ENCODE peak calls at places on chromosomes 2 and 18, in six cellular contexts. Q is erythroblast; Y is activated CD4-positive, alpha-beta T cell treated with anti-CD3 and anti-CD28 coated beads, Interleukin-2, amount 10 ng/mL, durations not matched to agents 7 days and 5 days; Z is iPS DF 6.9; T is adipocyte; I is iPS-NIHi11. C is an unnamed sample.

GRCh38 chr18:43049021-43049420 is 66.5 kb downstream of the RIT2 start:
- DNase-seq in Q (no peak), Y (no peak), Z (no peak), T (peak), I (no peak), C (no peak)

GRCh38 chr2:85277416-85278158 is 50.2 kb downstream of the TGOLN2 start:
- DNase-seq in Q (no peak), Y (no peak), Z (no peak), T (peak), I (no peak), C (no peak)

GRCh38 chr2:120765911-120766757 is 30.5 kb downstream of the GLI2 start:
- DNase-seq in Q (no peak), Y (no peak), Z (no peak), T (peak), I (no peak), C (no peak)

GRCh38 chr18:75204978-75205759 is 3.8 kb downstream of the PTGR3 start:
- DNase-seq in Q (peak), Y (no peak), Z (no peak), T (peak), I (no peak), C (no peak)

GRCh38 chr2:37982147-37982582 is 57.1 kb downstream of the RMDN2 start:
- DNase-seq in Q (peak), Y (peak), Z (peak), T (peak), I (peak), C (peak)

GRCh38 chr2:24048662-24049484 is 668 bp upstream of the FKBP1B start:
- DNase-seq in Q (peak), Y (no peak), Z (no peak), T (no peak), I (no peak), C (no peak)

GRCh38 chr2:84846732-84847131 is 34.2 kb downstream of the TRABD2A start:
- DNase-seq in Q (no peak), Y (no peak), Z (no peak), T (peak), I (no peak), C (no peak)

GRCh38 chr2:217987391-217987790 is 15.4 kb downstream of the TNS1 start:
- DNase-seq in Q (no peak), Y (no peak), Z (no peak), T (no peak), I (no peak), C (no peak)

GRCh38 chr18:9539283-9539682 is 64.0 kb downstream of the RALBP1 start:
- DNase-seq in Q (no peak), Y (no peak), Z (no peak), T (peak), I (no peak), C (no peak)

GRCh38 chr2:104859310-104860130 is 5.6 kb downstream of the POU3F3 start:
- DNase-seq in Q (no peak), Y (no peak), Z (no peak), T (no peak), I (no peak), C (no peak)

GRCh38 chr2:222485367-222486211 is 61.2 kb downstream of the SGPP2 start:
- DNase-seq in Q (no peak), Y (no peak), Z (no peak), T (no peak), I (no peak), C (no peak)

C was measured in DND-41.